ENCODE peak calls at places on chromosome 19, in eight cellular contexts. B, S, X, O, W, Y, Z and E are unnamed samples.

GRCh38 chr19:57675881-57676280 is 5.9 kb upstream of the ZNF551 start:
- DNase-seq in X (no peak), W (no peak), B (no peak), Y (no peak), O (no peak), S (no peak), Z (no peak), E (no peak)

GRCh38 chr19:2324220-2324948 is 4.0 kb downstream of the LSM7 start:
- DNase-seq in Z (no peak), O (no peak), W (no peak), S (no peak), B (no peak), Y (no peak), X (no peak), E (no peak)

GRCh38 chr19:55255618-55256423 is 3.0 kb downstream of the PPP6R1 start:
- DNase-seq in O (peak), Y (no peak), Z (peak), X (no peak), S (no peak), B (peak), W (peak), E (peak)

GRCh38 chr19:35533822-35534521 is 716 bp downstream of the GAPDHS start:
- DNase-seq in B (peak), O (no peak), X (no peak), Y (no peak), W (peak), S (no peak), Z (no peak), E (peak)

GRCh38 chr19:1811942-1812425 is at the start of gene ATP8B3:
- DNase-seq in W (no peak), B (peak), X (no peak), S (no peak), O (no peak), Z (no peak), Y (no peak), E (peak)

GRCh38 chr19:28481674-28482073 is 731.3 kb downstream of the UQCRFS1 start:
- DNase-seq in X (no peak), Z (no peak), O (no peak), Y (no peak), B (no peak), W (no peak), S (no peak), E (no peak)

GRCh38 chr19:18308948-18309325 is 13.9 kb downstream of the LSM4 start:
- DNase-seq in W (no peak), O (no peak), B (no peak), X (no peak), Z (no peak), S (no peak), Y (no peak), E (no peak)

GRCh38 chr19:6069268-6069771 is 41.0 kb downstream of the RFX2 start:
- DNase-seq in S (no peak), W (no peak), X (peak), Y (no peak), O (no peak), Z (no peak), B (no peak), E (peak)